ENCODE peak calls at places on chromosome 18, in nine cellular contexts. V, Y, I, B, Q, N, X, U and C are unnamed samples.

GRCh38 chr18:40841473-40841872 is 1113.6 kb upstream of the PIK3C3 start:
- DNase-seq in V (no peak), Y (no peak), I (no peak), B (peak), Q (no peak), N (no peak), X (no peak), U (no peak), C (peak)

GRCh38 chr18:63523660-63524059 is 18.5 kb upstream of the SERPINB12 start:
- DNase-seq in V (no peak), Y (no peak), I (no peak), B (peak), Q (no peak), N (no peak), X (no peak), U (no peak), C (no peak)

GRCh38 chr18:48806551-48807261 is 144.1 kb downstream of the SMAD7 start:
- DNase-seq in V (no peak), Y (no peak), I (peak), B (no peak), Q (no peak), N (peak), X (peak), U (no peak), C (peak)

GRCh38 chr18:78925193-78925540 is 54.5 kb upstream of the SALL3 start:
- DNase-seq in V (no peak), Y (no peak), I (no peak), B (no peak), Q (no peak), N (no peak), X (no peak), U (no peak), C (no peak)

GRCh38 chr18:46042571-46043123 is 29.4 kb downstream of the PSTPIP2 start:
- DNase-seq in V (no peak), Y (no peak), I (no peak), B (peak), Q (peak), N (no peak), X (no peak), U (no peak), C (peak)

GRCh38 chr18:64405161-64405560 is 256.3 kb upstream of the LINC00305 start:
- DNase-seq in V (no peak), Y (no peak), I (no peak), B (peak), Q (no peak), N (no peak), X (no peak), U (no peak), C (peak)

GRCh38 chr18:6741290-6741689 is 11.8 kb downstream of the ARHGAP28 start:
- DNase-seq in V (no peak), Y (no peak), I (no peak), B (peak), Q (no peak), N (no peak), X (no peak), U (no peak), C (peak)

GRCh38 chr18:79888016-79888415 is 63.4 kb downstream of the SLC66A2 start:
- DNase-seq in V (no peak), Y (no peak), I (no peak), B (no peak), Q (no peak), N (no peak), X (no peak), U (no peak), C (no peak)